ENCODE peak calls at places on chromosomes 12 and 14, in five cellular contexts. H, B, Y, Z and V are unnamed samples. For H3K4me1, the result is how much of the 10 kb centered on the place peaks cover.

GRCh38 chr12:120599672-120600537 is 18.7 kb upstream of the POP5 start:
- DNase-seq in B (no peak), Y (no peak), Z (no peak), H (no peak), V (no peak)

GRCh38 chr14:61342486-61342885 is 21.1 kb downstream of the PRKCH start:
- DNase-seq in Y (no peak), H (no peak), B (no peak), Z (no peak), V (no peak)

GRCh38 chr12:114686421-114687268 is 2.7 kb upstream of the TBX3 start:
- DNase-seq in Z (no peak), H (no peak), B (no peak), Y (no peak), V (peak)

GRCh38 chr12:96350982-96351381 is 49.3 kb downstream of the CDK17 start:
- DNase-seq in B (no peak), Y (no peak), Z (no peak), H (no peak), V (no peak)

GRCh38 chr12:76883826-76884225 is 5.0 kb upstream of the CSRP2 start:
- DNase-seq in H (no peak), Z (no peak), Y (no peak), B (no peak), V (peak)

GRCh38 chr12:34401659-34402227 is 379.4 kb downstream of the ALG10 start:
- DNase-seq in Z (peak), B (peak), H (no peak), Y (peak), V (no peak)

GRCh38 chr14:67738740-67739504 is 37.2 kb downstream of the RDH12 start:
- DNase-seq in H (peak), Y (peak), Z (peak), B (peak), V (peak)

GRCh38 chr14:46651526-46652144 is at the start of gene RPL10L:
- DNase-seq in H (no peak), Y (no peak), B (no peak), Z (no peak), V (no peak)

GRCh38 chr12:103801709-103802585 is 39.1 kb downstream of the NT5DC3 start:
- DNase-seq in B (no peak), H (peak), Y (no peak), Z (no peak), V (no peak)

GRCh38 chr12:52608826-52609630 is 7.8 kb upstream of the KRT72 start:
- DNase-seq in B (no peak), Z (no peak), H (no peak), Y (no peak), V (no peak)

GRCh38 chr12:70196732-70197361 is 46.4 kb upstream of the CNOT2 start:
- DNase-seq in H (no peak), Y (no peak), B (no peak), Z (no peak), V (no peak)

GRCh38 chr14:96091149-96091693 is 52.1 kb downstream of the C14orf132 start:
- DNase-seq in B (no peak), H (no peak), Z (no peak), Y (no peak), V (peak)

GRCh38 chr14:67694791-67695393 is 672 bp downstream of the RDH11 start:
- DNase-seq in Y (peak), B (peak), H (peak), Z (peak), V (peak)

GRCh38 chr12:130236421-130236820 is 74.2 kb downstream of the FZD10 start:
- DNase-seq in Z (no peak), H (no peak), Y (no peak), B (no peak), V (no peak)

GRCh38 chr14:55188686-55189295 is 2.6 kb downstream of the DLGAP5 start:
- DNase-seq in B (no peak), H (no peak), Y (no peak), Z (no peak), V (no peak)

GRCh38 chr12:93111791-93112208 is 182.7 kb upstream of the EEA1 start:
- DNase-seq in H (no peak), Y (no peak), B (no peak), Z (no peak), V (no peak)

GRCh38 chr12:14259481-14260010 is 105.9 kb upstream of the ATF7IP start:
- DNase-seq in Y (no peak), H (no peak), Z (no peak), B (no peak), V (no peak)

GRCh38 chr12:14262771-14263511 is 102.5 kb upstream of the ATF7IP start:
- DNase-seq in Z (no peak), H (no peak), Y (no peak), B (no peak), V (no peak)

GRCh38 chr12:14261861-14262260 is 103.6 kb upstream of the ATF7IP start:
- DNase-seq in Z (no peak), Y (no peak), H (no peak), B (no peak), V (no peak)

GRCh38 chr12:14260011-14260993 is 105.2 kb upstream of the ATF7IP start:
- DNase-seq in B (peak), Z (peak), H (peak), Y (peak), V (peak)

GRCh38 chr12:14261096-14261495 is 104.4 kb upstream of the ATF7IP start:
- DNase-seq in Y (peak), H (no peak), Z (no peak), B (no peak), V (peak)
- H3K27ac ChIP-seq in Y (peak), H (peak), Z (peak), B (peak), V (peak)

GRCh38 chr12:79883216-79883615 is 51.7 kb downstream of the PPP1R12A start:
- DNase-seq in Y (no peak), Z (no peak), B (no peak), H (no peak), V (no peak)

GRCh38 chr12:79886917-79887519 is 47.9 kb downstream of the PPP1R12A start:
- DNase-seq in H (peak), Z (no peak), Y (no peak), B (no peak), V (no peak)

GRCh38 chr12:79887912-79888311 is 47.0 kb downstream of the PPP1R12A start:
- DNase-seq in Z (no peak), B (no peak), H (no peak), Y (no peak), V (no peak)

GRCh38 chr12:79884401-79885006 is 50.4 kb downstream of the PPP1R12A start:
- DNase-seq in B (no peak), H (no peak), Y (no peak), Z (no peak), V (no peak)

GRCh38 chr12:79885956-79886490 is 48.9 kb downstream of the PPP1R12A start:
- DNase-seq in B (no peak), H (no peak), Y (no peak), Z (no peak), V (no peak)
- H3K4me1 ChIP-seq in B (under half), H (under half), Y (under half), Z (under half), V (under half)

GRCh38 chr14:43001729-43002128 is 1395.1 kb downstream of the LRFN5 start:
- DNase-seq in H (no peak), B (no peak), Z (no peak), Y (no peak), V (no peak)

GRCh38 chr14:43003845-43004244 is 1397.2 kb downstream of the LRFN5 start:
- DNase-seq in Y (no peak), H (peak), Z (no peak), B (no peak), V (no peak)

GRCh38 chr14:43005807-43006206 is 1399.1 kb downstream of the LRFN5 start:
- DNase-seq in B (no peak), H (no peak), Z (no peak), Y (no peak), V (no peak)
- TF ChIP-seq CTCF in B (no peak), H (no peak), Z (no peak), Y (no peak), V (no peak)

DNA sequence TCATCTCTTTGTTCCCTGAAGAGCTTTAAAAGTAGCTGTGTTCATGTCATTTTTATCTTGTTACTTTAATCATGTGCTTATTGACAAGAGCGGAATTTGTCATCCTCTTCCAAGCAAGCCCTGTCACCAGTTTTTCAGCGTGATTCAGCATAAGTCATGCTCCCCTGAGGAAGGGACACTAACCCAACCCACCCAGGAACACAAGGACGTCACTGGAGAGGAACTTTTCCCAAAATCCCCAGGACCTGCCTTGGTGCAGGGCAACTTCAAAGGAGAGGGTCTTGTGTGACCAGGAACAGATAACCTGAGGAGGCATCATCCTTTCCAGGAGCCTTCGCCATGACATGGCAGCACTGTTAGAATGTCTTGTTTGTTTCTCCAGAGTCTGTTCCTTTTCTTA is 107.1 kb upstream of the DIO3 start:
- DNase-seq in H (no peak), B (no peak), Y (no peak), Z (peak), V (no peak)
- H3K27ac ChIP-seq in H (no peak), B (no peak), Y (no peak), Z (no peak), V (no peak)

GRCh38 chr12:49369723-49370145 is 2.5 kb downstream of the SPATS2 start:
- DNase-seq in H (no peak), Y (peak), Z (peak), B (no peak), V (peak)
- H3K4me1 ChIP-seq in H (half or more), Y (under half), Z (under half), B (under half), V (under half)

GRCh38 chr12:90013409-90013808 is 304.8 kb upstream of the ATP2B1 start:
- DNase-seq in B (no peak), Z (no peak), Y (no peak), H (no peak), V (no peak)
- TF ChIP-seq CTCF in B (no peak), Z (no peak), Y (no peak), H (peak), V (no peak)

GRCh38 chr14:24327303-24327702 is 7.6 kb downstream of the ADCY4 start:
- DNase-seq in Z (no peak), Y (no peak), B (no peak), H (no peak), V (no peak)
- H3K27ac ChIP-seq in Z (no peak), Y (no peak), B (peak), H (no peak), V (no peak)

DNA sequence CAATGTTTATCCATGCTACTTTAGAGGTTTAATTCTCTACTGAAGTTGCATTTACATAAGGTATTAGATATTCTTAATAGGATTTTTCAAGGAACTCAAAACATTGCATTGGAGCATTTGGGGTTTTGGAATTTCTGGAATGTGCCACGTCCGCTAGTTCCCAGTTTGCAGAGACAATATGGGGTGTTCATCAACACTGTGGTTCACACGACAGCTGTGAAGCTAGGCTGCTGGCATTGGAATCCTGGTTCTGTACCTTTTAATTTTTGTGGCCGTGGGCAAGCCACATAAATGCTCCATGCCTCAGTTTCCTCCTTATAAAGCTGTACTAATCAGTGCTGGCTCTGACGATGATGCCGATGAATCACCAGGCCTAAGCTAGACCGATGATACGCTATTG is 174.9 kb downstream of the APAF1 start:
- DNase-seq in H (no peak), B (no peak), Z (no peak), Y (no peak), V (no peak)
- H3K4me1 ChIP-seq in H (under half), B (under half), Z (under half), Y (under half), V (under half)